ENCODE peak calls at places on chromosomes 2 and 18, in seven cellular contexts. N is uterus, Z is A549, F is HCT116, V is Peyer's patch, B is lower leg skin, S is prostate gland. Y is an unnamed sample.

GRCh38 chr2:24809316-24810007 is 16.2 kb downstream of the CENPO start:
- DNase-seq in N (no peak), Z (no peak), F (no peak), V (no peak), B (no peak), S (no peak), Y (no peak)

GRCh38 chr2:128454980-128455709 is 136.5 kb upstream of the HS6ST1 start:
- DNase-seq in N (peak; percentile 1), Z (no peak), F (no peak), V (no peak), B (peak; percentile 42), S (no peak), Y (no peak)

GRCh38 chr2:151056870-151057269 is 204.8 kb downstream of the RBM43 start:
- DNase-seq in N (no peak), Z (no peak), F (no peak), V (no peak), B (no peak), S (no peak), Y (no peak)

GRCh38 chr2:219448776-219449476 is 14.3 kb downstream of the SPEG start:
- DNase-seq in N (no peak), Z (no peak), F (no peak), V (no peak), B (no peak), S (no peak), Y (no peak)

GRCh38 chr2:84302513-84303412 is 156.3 kb downstream of the SUCLG1 start:
- DNase-seq in N (no peak), Z (peak; percentile 61), F (peak; percentile 47), V (no peak), B (no peak), S (peak; percentile 5), Y (no peak)

GRCh38 chr2:162257416-162257815 is 14.2 kb upstream of the FAP start:
- DNase-seq in N (no peak), Z (no peak), F (no peak), V (no peak), B (no peak), S (no peak), Y (no peak)

GRCh38 chr2:88054300-88055048 is 1.1 kb downstream of the KRCC1 start:
- DNase-seq in N (no peak), Z (no peak), F (no peak), V (no peak), B (no peak), S (no peak), Y (no peak)

GRCh38 chr2:241607162-241607885 is 29.6 kb downstream of the THAP4 start:
- DNase-seq in N (no peak), Z (no peak), F (no peak), V (no peak), B (no peak), S (no peak), Y (no peak)

GRCh38 chr2:182014284-182014683 is 28.6 kb downstream of the PPP1R1C start:
- DNase-seq in N (no peak), Z (no peak), F (no peak), V (no peak), B (no peak), S (no peak), Y (no peak)

GRCh38 chr2:38572167-38572566 is 30.6 kb downstream of the HNRNPLL start:
- DNase-seq in N (peak; percentile 77), Z (no peak), F (no peak), V (no peak), B (no peak), S (no peak), Y (no peak)

GRCh38 chr18:68724021-68724420 is 9.1 kb upstream of the TMX3 start:
- DNase-seq in N (no peak), Z (no peak), F (no peak), V (no peak), B (no peak), S (no peak), Y (no peak)

GRCh38 chr18:59700535-59700967 is 3.3 kb upstream of the CCBE1 start:
- DNase-seq in N (no peak), Z (no peak), F (no peak), V (no peak), B (no peak), S (no peak), Y (no peak)

GRCh38 chr2:188303363-188304031 is 11.8 kb downstream of the GULP1 start:
- DNase-seq in N (no peak), Z (no peak), F (no peak), V (no peak), B (no peak), S (no peak), Y (no peak)

GRCh38 chr2:140234176-140234575 is 1454.0 kb upstream of the NXPH2 start:
- DNase-seq in N (no peak), Z (no peak), F (no peak), V (no peak), B (no peak), S (no peak), Y (no peak)

GRCh38 chr2:177535000-177535399 is 142.4 kb downstream of the AGPS start:
- DNase-seq in N (no peak), Z (no peak), F (no peak), V (no peak), B (no peak), S (no peak), Y (no peak)

GRCh38 chr2:35462226-35462983 is 893.2 kb upstream of the CRIM1 start:
- DNase-seq in N (no peak), Z (no peak), F (no peak), V (no peak), B (no peak), S (no peak), Y (no peak)

GRCh38 chr2:175441361-175441760 is 259.9 kb upstream of the ATP5MC3 start:
- DNase-seq in N (no peak), Z (no peak), F (no peak), V (no peak), B (no peak), S (no peak), Y (no peak)

GRCh38 chr2:240412975-240413812 is 22.3 kb upstream of the GPC1 start:
- DNase-seq in N (peak; percentile 8), Z (no peak), F (no peak), V (no peak), B (peak; percentile 79), S (no peak), Y (peak; percentile 10)

GRCh38 chr18:3042337-3042736 is 29.4 kb upstream of the LPIN2 start:
- DNase-seq in N (no peak), Z (no peak), F (no peak), V (no peak), B (peak; percentile 6), S (no peak), Y (no peak)

DNA sequence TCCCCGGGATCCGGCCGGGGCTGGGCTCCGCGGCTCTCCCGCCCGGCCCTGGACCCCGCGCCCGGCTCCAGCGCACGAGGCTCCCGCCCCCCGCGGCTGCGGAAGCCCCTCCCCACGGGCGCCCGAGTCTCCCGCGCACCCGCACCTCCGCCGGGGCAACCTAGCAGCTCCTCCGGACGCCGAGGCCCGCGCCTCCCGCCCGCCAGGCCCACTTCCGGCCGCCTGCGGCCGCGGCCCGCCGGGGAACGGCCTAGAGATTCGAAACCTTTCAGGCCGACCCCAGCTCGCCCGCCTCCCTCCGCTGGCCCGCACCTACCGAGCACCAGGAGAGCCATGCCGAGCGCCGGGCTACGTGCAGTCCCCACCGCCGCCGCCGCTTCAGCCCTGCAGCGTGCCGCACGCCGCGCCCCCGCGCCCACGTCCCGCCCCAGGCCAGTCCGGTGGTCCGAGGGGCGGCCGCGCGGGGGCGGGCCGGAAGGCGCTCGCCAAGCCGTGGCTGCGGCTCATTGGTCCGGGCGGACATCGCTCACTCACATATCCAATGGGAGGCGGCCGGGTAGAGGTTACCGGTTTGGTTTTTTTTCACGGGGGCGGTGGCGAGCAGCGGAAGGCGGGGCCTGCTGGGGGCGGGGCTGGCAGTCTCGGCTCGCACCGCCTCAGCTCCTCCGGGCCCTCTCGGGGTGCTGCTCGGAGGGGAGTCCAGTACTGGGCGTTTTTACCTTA is at the start of gene PDIA6:
- DNase-seq in N (peak; percentile 97), Z (peak; percentile 97), F (peak; percentile 92), V (peak; percentile 96), B (peak; percentile 99), S (peak; percentile 96), Y (peak; percentile 97)
- TF ChIP-seq POLR2A in N (peak; percentile 65), Z (peak; percentile 76), F (peak; percentile 36), V (peak; percentile 58), B (no peak), S (peak; percentile 85), Y (peak; percentile 87)

DNA sequence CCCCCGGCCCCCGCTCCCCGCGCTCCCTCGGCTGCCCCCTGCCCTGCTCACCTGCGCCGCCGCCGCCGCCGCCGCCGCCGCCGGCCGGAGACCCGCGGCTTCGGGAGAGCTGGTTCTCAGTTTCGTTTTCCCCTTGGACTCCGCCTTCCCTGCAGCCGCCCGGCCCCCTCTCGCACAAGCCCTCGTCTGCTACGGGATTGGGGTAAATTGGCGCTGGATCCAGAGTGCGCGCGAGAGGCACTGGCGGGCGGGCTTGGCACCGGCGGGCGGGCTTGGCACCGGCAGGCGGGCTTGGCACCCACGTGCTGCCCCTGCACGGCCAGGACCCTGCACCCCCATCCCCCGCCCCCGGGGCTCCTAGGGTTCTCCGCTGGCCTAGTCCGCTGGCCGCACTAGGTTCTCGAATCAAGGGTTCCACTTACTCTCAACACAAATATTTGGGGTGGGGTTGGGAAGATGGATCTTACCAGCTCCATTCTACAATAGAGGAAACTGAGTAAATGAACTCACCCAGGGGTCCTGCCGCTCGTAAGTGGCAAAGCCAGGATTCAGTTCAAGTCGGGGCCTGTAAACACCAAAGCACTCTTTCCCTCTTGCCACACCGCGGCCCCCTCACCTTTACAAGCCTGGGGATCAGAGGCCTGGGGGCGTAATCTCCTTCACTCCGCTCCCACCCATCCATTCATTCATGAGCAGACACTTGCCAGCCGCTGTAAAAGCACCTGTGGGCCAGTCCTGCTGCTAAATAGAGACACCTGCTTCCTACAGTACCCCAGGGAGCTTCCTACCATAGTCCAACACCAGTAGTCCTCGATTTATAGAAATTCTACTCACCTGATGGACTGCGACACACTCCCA is at the start of gene EIF2AK2:
- DNase-seq in N (peak; percentile 85), Z (peak; percentile 99), F (peak; percentile 29), V (peak; percentile 81), B (peak; percentile 96), S (peak; percentile 67), Y (peak; percentile 70)
- TF ChIP-seq POLR2A in N (peak; percentile 32), Z (peak; percentile 51), F (no peak), V (peak; percentile 38), B (no peak), S (peak; percentile 25), Y (no peak)

DNA sequence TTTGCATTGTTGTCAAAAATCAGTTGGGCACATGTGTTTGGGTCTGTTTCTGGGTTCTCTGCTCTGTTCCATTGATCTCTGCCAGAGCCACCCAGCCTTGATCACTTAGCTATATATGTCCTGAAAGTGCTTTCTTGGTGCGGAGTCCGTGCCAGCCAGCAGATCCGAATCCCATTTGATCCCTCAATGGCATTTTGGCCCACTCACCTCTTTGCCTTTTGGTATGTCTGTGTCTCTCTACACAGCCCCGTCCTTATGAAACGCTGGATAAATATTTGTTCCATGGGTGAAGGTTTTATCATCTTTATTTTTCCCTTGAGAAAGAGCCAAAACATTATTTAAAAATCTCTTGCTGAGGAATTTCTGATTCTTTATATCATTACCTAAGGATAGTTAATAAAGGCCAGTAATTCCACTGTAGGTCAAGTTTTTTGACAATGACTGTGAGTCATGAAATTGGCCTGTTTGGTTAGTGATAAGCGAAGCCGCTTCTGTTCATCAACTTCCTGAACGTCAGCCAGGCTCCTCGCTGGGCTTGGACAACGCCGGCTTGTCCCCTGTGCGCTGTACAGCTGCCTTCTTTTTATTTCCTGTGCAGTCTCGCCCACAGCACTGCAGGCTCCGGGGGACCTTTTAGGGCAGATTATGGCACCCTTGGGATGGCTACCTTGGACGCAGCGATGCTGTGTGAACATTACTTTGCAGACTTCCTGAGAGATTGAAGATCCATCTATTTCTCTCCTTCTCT is 24.9 kb downstream of the MTCL1 start:
- DNase-seq in N (peak; percentile 54), Z (peak; percentile 53), F (peak; percentile 74), V (no peak), B (no peak), S (peak; percentile 35), Y (no peak)
- TF ChIP-seq POLR2A in N (no peak), Z (no peak), F (no peak), V (no peak), B (no peak), S (no peak), Y (no peak)

GRCh38 chr2:217108575-217109027 is 248.7 kb upstream of the TNP1 start:
- DNase-seq in N (no peak), Z (no peak), F (no peak), V (no peak), B (no peak), S (no peak), Y (no peak)
- TF ChIP-seq POLR2A in N (no peak), Z (no peak), F (no peak), V (no peak), B (no peak), S (no peak), Y (no peak)